ENCODE peak calls at places on chromosomes 1 and 21, in four cellular contexts. K is HepG2, S is upper lobe of left lung, U is stomach. N is an unnamed sample.
A peak's percentile ranks its signal among the peaks of the same experiment; 100 is the strongest.

GRCh38 chr1:157403203-157403602 is 149.1 kb downstream of the FCRL5 start:
- DNase-seq in S (no peak), U (no peak), K (no peak), N (no peak)

GRCh38 chr1:166302919-166303758 is 136.3 kb upstream of the FAM78B start:
- DNase-seq in U (no peak), S (no peak), K (no peak), N (no peak)

GRCh38 chr1:98981917-98982513 is 22.6 kb downstream of the PLPPR5 start:
- DNase-seq in U (no peak), S (no peak), K (no peak), N (no peak)

GRCh38 chr1:155050560-155051341 is at the start of gene ADAM15:
- DNase-seq in U (peak; percentile 91), K (peak; percentile 66), S (peak; percentile 91), N (peak; percentile 73)

GRCh38 chr21:46325073-46325912 is 1.3 kb downstream of the PCNT start:
- DNase-seq in K (peak; percentile 35), U (peak; percentile 37), S (peak; percentile 49), N (peak; percentile 41)

GRCh38 chr1:44788120-44788860 is at the start of gene BEST4:
- DNase-seq in U (no peak), K (no peak), S (no peak), N (no peak)

GRCh38 chr1:150765229-150765976 is at the start of gene CTSS:
- DNase-seq in K (no peak), S (no peak), U (no peak), N (no peak)

GRCh38 chr21:38883142-38883541 is 77.4 kb downstream of the ETS2 start:
- DNase-seq in S (no peak), U (no peak), K (no peak), N (no peak)

GRCh38 chr1:61337981-61338848 is 255.9 kb downstream of the NFIA start:
- DNase-seq in K (peak; percentile 91), S (peak; percentile 82), U (peak; percentile 73), N (peak; percentile 50)

GRCh38 chr1:15726508-15726907 is 9.6 kb upstream of the SLC25A34 start:
- DNase-seq in K (no peak), U (no peak), S (no peak), N (no peak)

GRCh38 chr21:37358392-37358791 is 8.2 kb upstream of the DYRK1A start:
- DNase-seq in S (no peak), U (no peak), K (no peak), N (no peak)

GRCh38 chr1:203289281-203289981 is 15.9 kb upstream of the BTG2 start:
- DNase-seq in K (no peak), U (peak; percentile 56), S (peak; percentile 78), N (peak; percentile 55)

GRCh38 chr1:65440915-65441314 is 20.4 kb downstream of the LEPR start:
- DNase-seq in U (no peak), S (no peak), K (no peak), N (no peak)

GRCh38 chr1:43521078-43521477 is 9.6 kb upstream of the PTPRF start:
- DNase-seq in S (no peak), K (no peak), U (no peak), N (no peak)

GRCh38 chr1:167488786-167489185 is 29.5 kb downstream of the CD247 start:
- DNase-seq in U (no peak), K (no peak), S (peak; percentile 40), N (no peak)

GRCh38 chr1:2349821-2350220 is 41.5 kb downstream of the MORN1 start:
- DNase-seq in K (no peak), U (no peak), S (no peak), N (no peak)

GRCh38 chr1:2347409-2347785 is 44.0 kb downstream of the MORN1 start:
- DNase-seq in S (no peak), U (no peak), K (no peak), N (peak; percentile 8)

GRCh38 chr1:2347907-2348306 is 43.4 kb downstream of the MORN1 start:
- DNase-seq in K (no peak), U (no peak), S (no peak), N (no peak)

GRCh38 chr1:2346691-2347408 is 44.5 kb downstream of the MORN1 start:
- DNase-seq in U (no peak), S (no peak), K (no peak), N (peak; percentile 7)

GRCh38 chr1:2348346-2349275 is 42.7 kb downstream of the MORN1 start:
- DNase-seq in S (no peak), U (no peak), K (no peak), N (no peak)
- H3K4me3 ChIP-seq in S (no peak overlapping the region), U (no peak overlapping the region), K (no peak overlapping the region), N (no peak overlapping the region)

GRCh38 chr1:89786628-89787214 is 34.1 kb upstream of the LRRC8D start:
- DNase-seq in S (no peak), U (no peak), K (no peak), N (no peak)
- TF ChIP-seq EP300 in S (no peak), U (no peak), K (no peak), N (no peak)

DNA sequence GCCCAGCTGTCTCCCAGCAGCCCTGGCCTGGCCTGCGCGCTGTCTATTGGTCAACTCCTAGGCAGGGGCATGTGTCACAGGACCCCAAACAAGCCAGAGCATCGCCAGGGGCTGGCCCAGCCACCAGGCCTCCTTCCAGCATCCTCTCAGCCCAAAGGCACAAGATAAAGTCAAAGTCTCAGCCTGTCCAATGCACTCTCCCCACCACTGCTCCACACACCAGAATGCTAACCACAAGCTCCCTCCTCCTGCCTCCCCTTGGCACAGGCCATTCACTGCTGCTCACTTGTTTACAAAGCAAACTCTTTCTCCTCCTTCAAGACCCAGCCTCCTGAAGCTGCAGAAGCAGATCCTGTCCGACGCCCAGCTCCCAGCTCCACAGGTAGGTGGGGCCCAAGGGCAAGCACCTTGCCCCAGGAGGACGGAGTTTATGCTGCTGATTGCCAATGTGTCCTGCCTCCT is 133.4 kb downstream of the DMRTB1 start:
- DNase-seq in K (no peak), S (peak; percentile 83), U (peak; percentile 75), N (no peak)
- H3K4me3 ChIP-seq in K (no peak overlapping the region), S (no peak overlapping the region), U (no peak overlapping the region), N (no peak overlapping the region)

DNA sequence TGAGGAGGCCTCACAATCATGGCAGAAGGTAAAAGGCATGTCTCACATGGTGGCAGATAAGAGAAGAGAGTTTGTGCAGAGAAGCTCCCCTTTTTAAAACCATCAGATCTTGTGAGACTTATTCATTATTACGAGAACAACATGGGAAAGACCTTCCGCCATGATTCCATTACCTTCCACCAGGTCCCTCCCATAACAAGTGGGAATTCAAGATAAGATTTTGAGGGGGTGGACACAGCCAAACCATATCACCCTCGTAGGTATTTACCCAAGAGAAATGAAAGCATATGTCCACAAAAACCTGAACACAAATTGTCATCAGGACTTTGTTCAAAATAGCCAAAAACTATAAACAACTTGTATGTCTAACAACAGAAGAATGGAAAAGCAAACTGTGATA is 45.9 kb upstream of the TENT5C start:
- DNase-seq in S (no peak), U (no peak), K (no peak), N (no peak)
- TF ChIP-seq EP300 in S (no peak), U (no peak), K (no peak), N (no peak)

GRCh38 chr1:76158126-76158525 is 83.6 kb downstream of the ST6GALNAC3 start:
- DNase-seq in K (no peak), U (no peak), S (no peak), N (no peak)

GRCh38 chr1:76156987-76157386 is 82.4 kb downstream of the ST6GALNAC3 start:
- DNase-seq in S (no peak), U (no peak), K (no peak), N (no peak)

GRCh38 chr1:76153856-76154212 is 79.3 kb downstream of the ST6GALNAC3 start:
- DNase-seq in S (no peak), U (no peak), K (no peak), N (no peak)

GRCh38 chr1:76160225-76160624 is 85.7 kb downstream of the ST6GALNAC3 start:
- DNase-seq in K (no peak), U (no peak), S (no peak), N (no peak)

DNA sequence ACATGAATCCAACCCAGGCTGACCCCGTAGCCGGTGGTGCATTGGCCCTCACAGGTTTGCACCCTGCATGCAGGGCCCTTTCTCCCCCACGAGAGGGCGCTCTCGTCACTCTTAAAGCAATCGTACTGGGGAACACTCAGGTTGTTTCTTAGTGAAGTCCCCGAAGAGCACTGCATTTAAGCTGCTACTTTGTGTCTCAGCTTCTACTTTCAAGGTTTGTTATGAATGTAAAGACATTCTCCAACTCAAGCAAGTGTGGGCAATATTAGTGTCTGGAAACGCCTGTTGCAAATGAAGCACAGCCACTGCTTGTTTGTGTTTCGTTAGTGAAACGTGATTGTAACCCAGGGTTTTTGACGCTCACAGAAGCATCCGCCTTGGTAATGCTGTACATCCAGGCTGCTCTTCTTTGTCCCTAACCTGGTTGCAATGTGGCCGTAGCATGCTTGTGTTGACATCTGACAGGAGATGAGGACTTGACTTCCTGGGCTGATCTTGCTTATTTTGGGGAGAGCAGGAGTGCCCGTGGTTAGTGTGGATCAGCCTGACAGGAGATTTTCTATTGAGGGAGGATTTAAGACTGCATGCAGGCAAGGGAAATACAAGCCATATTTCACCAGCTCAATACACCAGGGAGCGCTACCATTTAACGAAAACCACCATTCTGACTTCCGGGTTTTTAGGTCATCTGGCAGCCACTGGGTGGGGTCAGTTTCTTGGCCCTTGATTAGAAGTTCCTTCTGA is 79.8 kb downstream of the ST6GALNAC3 start:
- DNase-seq in S (peak; percentile 84), K (peak; percentile 59), U (peak; percentile 83), N (peak; percentile 75)
- H3K4me3 ChIP-seq in S (peak overlapping the region; percentile 43), K (peak overlapping the region; percentile 35), U (peak overlapping the region; percentile 43), N (peak overlapping the region; percentile 14)

GRCh38 chr1:176884286-176884685 is 280.2 kb downstream of the ASTN1 start:
- DNase-seq in K (no peak), U (no peak), S (no peak), N (no peak)
- TF ChIP-seq EP300 in K (no peak), U (no peak), S (no peak), N (no peak)

N was measured in ovary.